ENCODE peak calls at places on chromosomes 6 and 20, in four cellular contexts. W is AG04450, J is cardiac muscle cell, N is HepG2. M is an unnamed sample. For H3K9me3, the result is how much of the 10 kb centered on the place peaks cover.

GRCh38 chr6:41097467-41098090 is 24.8 kb downstream of the NFYA start:
- DNase-seq in N (no peak), W (no peak), J (no peak), M (no peak)

GRCh38 chr6:31336872-31337496 is 20.0 kb downstream of the HLA-B start:
- DNase-seq in J (no peak), W (no peak), N (no peak), M (no peak)

GRCh38 chr6:22411408-22412105 is 114.7 kb upstream of the PRL start:
- DNase-seq in J (no peak), N (no peak), W (no peak), M (no peak)

GRCh38 chr6:119119989-119120388 is 41.5 kb upstream of the FAM184A start:
- DNase-seq in N (no peak), J (no peak), W (peak), M (no peak)

GRCh38 chr6:109304284-109305015 is 77.8 kb downstream of the CD164 start:
- DNase-seq in W (no peak), N (no peak), J (no peak), M (no peak)

GRCh38 chr20:21344216-21344615 is 41.1 kb downstream of the XRN2 start:
- DNase-seq in J (no peak), W (no peak), N (no peak), M (no peak)

GRCh38 chr6:7207688-7208087 is 99.9 kb downstream of the RREB1 start:
- DNase-seq in N (no peak), J (no peak), W (no peak), M (no peak)

GRCh38 chr6:139308936-139309603 is 17.3 kb upstream of the TXLNB start:
- DNase-seq in W (no peak), J (no peak), N (peak), M (no peak)

GRCh38 chr6:44539701-44540100 is 152.2 kb downstream of the CDC5L start:
- DNase-seq in J (no peak), W (no peak), N (no peak), M (no peak)

GRCh38 chr20:34675993-34676641 is 775 bp downstream of the PIGU start:
- DNase-seq in W (no peak), J (no peak), N (no peak), M (no peak)

GRCh38 chr6:111668410-111668809 is 62.7 kb upstream of the TRAF3IP2 start:
- DNase-seq in N (no peak), W (no peak), J (no peak), M (no peak)
- TF ChIP-seq CTCF in N (no peak), W (peak), J (peak), M (no peak)

GRCh38 chr6:142857609-142858195 is 87.3 kb downstream of the HIVEP2 start:
- DNase-seq in N (no peak), J (no peak), W (no peak), M (no peak)

GRCh38 chr6:142863981-142864380 is 81.0 kb downstream of the HIVEP2 start:
- DNase-seq in N (no peak), J (no peak), W (no peak), M (no peak)

GRCh38 chr6:142856857-142857608 is 87.9 kb downstream of the HIVEP2 start:
- DNase-seq in J (no peak), N (no peak), W (no peak), M (no peak)

GRCh38 chr6:142856607-142856856 is 88.4 kb downstream of the HIVEP2 start:
- DNase-seq in W (no peak), J (no peak), N (no peak), M (no peak)

GRCh38 chr6:142861711-142862110 is 83.3 kb downstream of the HIVEP2 start:
- DNase-seq in W (no peak), J (no peak), N (no peak), M (no peak)
- H3K4me3 ChIP-seq in W (no peak), J (no peak), N (no peak), M (no peak)

GRCh38 chr6:515267-515666 is 123.7 kb downstream of the IRF4 start:
- DNase-seq in J (no peak), N (no peak), W (no peak), M (no peak)
- H3K9me3 ChIP-seq in J (under half), N (under half), W (under half), M (under half)

GRCh38 chr6:155832596-155832995 is 377.0 kb upstream of the NOX3 start:
- DNase-seq in N (peak), W (peak), J (no peak), M (no peak)
- TF ChIP-seq CTCF in N (peak), W (peak), J (no peak), M (no peak)

DNA sequence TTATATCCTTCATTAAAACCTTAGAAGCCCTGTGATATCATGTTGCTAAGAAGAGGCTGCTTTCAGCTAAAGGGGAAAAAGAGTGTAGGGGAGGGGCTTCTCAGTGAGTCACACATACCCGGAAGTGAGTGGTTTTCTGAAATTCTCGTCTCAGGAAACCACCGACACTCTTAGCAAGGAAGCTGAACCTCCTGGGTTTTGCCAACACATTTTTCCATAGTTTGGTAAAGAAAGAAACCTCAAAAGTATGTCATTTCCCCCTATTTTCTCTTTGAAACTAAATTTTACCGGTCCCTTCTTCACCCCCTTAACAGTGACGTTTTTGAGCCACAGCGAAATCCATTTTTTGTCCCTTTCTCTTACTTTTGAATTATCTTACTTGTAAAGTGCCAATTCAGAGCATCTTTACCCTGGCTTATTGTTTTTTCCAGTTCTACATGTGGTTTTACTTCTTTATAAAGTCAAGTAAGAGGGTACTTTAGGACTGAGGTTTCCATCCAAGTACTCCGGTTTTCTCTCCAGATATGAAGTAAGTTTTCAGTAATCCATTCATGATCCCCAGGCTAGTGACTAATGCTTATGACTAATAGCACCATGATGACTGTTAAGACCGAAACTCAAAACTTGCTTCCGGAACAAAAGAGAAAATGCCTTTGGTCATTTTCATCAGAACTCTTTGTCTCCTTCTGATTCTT is 219.3 kb downstream of the ARHGAP18 start:
- DNase-seq in W (peak), J (no peak), N (peak), M (no peak)
- H3K4me3 ChIP-seq in W (peak), J (no peak), N (peak), M (no peak)

DNA sequence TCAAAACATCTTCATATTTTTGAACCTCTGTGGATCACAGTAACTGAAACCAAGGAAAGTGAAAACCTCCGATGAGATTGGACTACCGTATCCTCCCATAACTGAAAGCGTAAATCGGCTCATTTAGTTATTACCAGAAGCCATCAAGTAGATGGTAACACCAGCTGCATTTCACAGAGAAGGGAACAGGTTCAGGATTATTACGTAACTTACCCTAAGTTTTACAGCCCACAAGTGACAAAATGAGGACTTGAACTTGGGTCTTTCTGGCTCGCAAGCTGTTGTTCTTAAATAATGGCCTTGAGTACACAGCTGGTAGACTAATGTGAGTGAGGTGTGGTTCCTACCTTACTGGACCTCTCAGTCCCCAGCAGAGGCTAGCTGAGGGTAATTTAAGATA is 37.9 kb upstream of the CBLN4 start:
- DNase-seq in N (no peak), W (no peak), J (no peak), M (no peak)
- H3K9me3 ChIP-seq in N (half or more), W (under half), J (under half), M (under half)

GRCh38 chr6:78308025-78308424 is 559.3 kb upstream of the IRAK1BP1 start:
- DNase-seq in N (no peak), J (peak), W (no peak), M (no peak)
- TF ChIP-seq CTCF in N (no peak), J (no peak), W (no peak), M (no peak)

DNA sequence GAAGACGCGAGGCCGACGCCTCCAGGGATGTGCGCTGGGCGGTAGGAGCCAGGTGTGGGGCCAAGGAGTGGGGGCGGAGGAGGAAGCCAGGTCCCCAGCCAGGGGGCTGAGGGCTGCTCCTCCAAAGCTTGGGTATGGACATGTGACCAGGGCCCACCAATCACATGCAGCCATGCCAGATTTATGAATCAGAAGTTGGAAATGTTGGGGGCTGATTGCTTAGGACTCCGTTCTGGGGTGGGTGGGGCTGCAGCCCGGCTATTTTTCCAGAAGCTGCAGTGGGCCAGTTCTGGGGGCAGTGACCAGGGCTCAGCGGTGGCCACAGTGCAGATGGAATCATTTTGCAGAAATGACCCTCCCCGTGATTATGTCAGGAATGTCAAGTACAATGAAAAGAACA is 96.0 kb downstream of the CEBPB start:
- DNase-seq in W (no peak), J (no peak), N (no peak), M (no peak)
- H3K4me3 ChIP-seq in W (no peak), J (no peak), N (no peak), M (no peak)

M was measured in mucosa of descending colon.